ENCODE peak calls at places on chromosomes 3 and 15, in four cellular contexts. One of them, this sample, is unnamed.

GRCh38 chr3:157445897-157446296 is 9.2 kb downstream of the PTX3 start:
- DNase-seq in endothelial cell of umbilical vein: peak
- DNase-seq in WERI-Rb-1: no peak
- DNase-seq in non-pigmented ciliary epithelial cell: no peak
- DNase-seq in this sample: no peak

GRCh38 chr15:31803388-31803884 is 226.9 kb upstream of the CHRNA7 start:
- DNase-seq in endothelial cell of umbilical vein: no peak
- DNase-seq in WERI-Rb-1: no peak
- DNase-seq in non-pigmented ciliary epithelial cell: no peak
- DNase-seq in this sample: no peak

GRCh38 chr3:50971487-50971924 is 296.8 kb downstream of the DOCK3 start:
- DNase-seq in endothelial cell of umbilical vein: peak
- DNase-seq in WERI-Rb-1: peak
- DNase-seq in non-pigmented ciliary epithelial cell: no peak
- DNase-seq in this sample: peak

GRCh38 chr3:68535782-68536181 is 396.6 kb downstream of the TAFA4 start:
- DNase-seq in endothelial cell of umbilical vein: no peak
- DNase-seq in WERI-Rb-1: no peak
- DNase-seq in non-pigmented ciliary epithelial cell: no peak
- DNase-seq in this sample: no peak

GRCh38 chr3:157101470-157101869 is 58.5 kb downstream of the CCNL1 start:
- DNase-seq in endothelial cell of umbilical vein: no peak
- DNase-seq in WERI-Rb-1: no peak
- DNase-seq in non-pigmented ciliary epithelial cell: no peak
- DNase-seq in this sample: no peak

GRCh38 chr3:110491413-110491812 is 580.2 kb upstream of the NECTIN3 start:
- DNase-seq in endothelial cell of umbilical vein: no peak
- DNase-seq in WERI-Rb-1: no peak
- DNase-seq in non-pigmented ciliary epithelial cell: no peak
- DNase-seq in this sample: no peak

GRCh38 chr3:69890094-69890493 is 109.4 kb upstream of the SAMMSON start:
- DNase-seq in endothelial cell of umbilical vein: peak
- DNase-seq in WERI-Rb-1: no peak
- DNase-seq in non-pigmented ciliary epithelial cell: no peak
- DNase-seq in this sample: peak

GRCh38 chr3:123695731-123696640 is 111.1 kb upstream of the HACD2 start:
- DNase-seq in endothelial cell of umbilical vein: peak
- DNase-seq in WERI-Rb-1: no peak
- DNase-seq in non-pigmented ciliary epithelial cell: no peak
- DNase-seq in this sample: no peak

GRCh38 chr3:27451845-27452244 is 32.3 kb downstream of the SLC4A7 start:
- DNase-seq in endothelial cell of umbilical vein: no peak
- DNase-seq in WERI-Rb-1: no peak
- DNase-seq in non-pigmented ciliary epithelial cell: no peak
- DNase-seq in this sample: no peak

GRCh38 chr3:32009101-32009500 is 27.6 kb downstream of the ZNF860 start:
- DNase-seq in endothelial cell of umbilical vein: no peak
- DNase-seq in WERI-Rb-1: no peak
- DNase-seq in non-pigmented ciliary epithelial cell: no peak
- DNase-seq in this sample: no peak

GRCh38 chr3:100710355-100711198 is 1.3 kb downstream of the TFG start:
- DNase-seq in endothelial cell of umbilical vein: peak
- DNase-seq in WERI-Rb-1: peak
- DNase-seq in non-pigmented ciliary epithelial cell: peak
- DNase-seq in this sample: peak

GRCh38 chr3:197224034-197224444 is 74.4 kb downstream of the DLG1 start:
- DNase-seq in endothelial cell of umbilical vein: peak
- DNase-seq in WERI-Rb-1: no peak
- DNase-seq in non-pigmented ciliary epithelial cell: no peak
- DNase-seq in this sample: peak

GRCh38 chr3:55631766-55632331 is 144.7 kb upstream of the WNT5A start:
- DNase-seq in endothelial cell of umbilical vein: no peak
- DNase-seq in WERI-Rb-1: no peak
- DNase-seq in non-pigmented ciliary epithelial cell: no peak
- DNase-seq in this sample: no peak

GRCh38 chr3:191026746-191027145 is 164.3 kb upstream of the GMNC start:
- DNase-seq in endothelial cell of umbilical vein: no peak
- DNase-seq in WERI-Rb-1: no peak
- DNase-seq in non-pigmented ciliary epithelial cell: no peak
- DNase-seq in this sample: no peak

GRCh38 chr15:66084704-66085103 is 168.8 kb downstream of the MEGF11 start:
- DNase-seq in endothelial cell of umbilical vein: no peak
- DNase-seq in WERI-Rb-1: no peak
- DNase-seq in non-pigmented ciliary epithelial cell: no peak
- DNase-seq in this sample: no peak

GRCh38 chr3:15458212-15458780 is 30.9 kb downstream of the EAF1 start:
- DNase-seq in endothelial cell of umbilical vein: no peak
- DNase-seq in WERI-Rb-1: no peak
- DNase-seq in non-pigmented ciliary epithelial cell: no peak
- DNase-seq in this sample: no peak

GRCh38 chr3:48468329-48468731 is 21.8 kb downstream of the ATRIP start:
- DNase-seq in endothelial cell of umbilical vein: no peak
- DNase-seq in WERI-Rb-1: no peak
- DNase-seq in non-pigmented ciliary epithelial cell: no peak
- DNase-seq in this sample: no peak

GRCh38 chr15:29686079-29686425 is 136.2 kb downstream of the TJP1 start:
- DNase-seq in endothelial cell of umbilical vein: no peak
- DNase-seq in WERI-Rb-1: no peak
- DNase-seq in non-pigmented ciliary epithelial cell: no peak
- DNase-seq in this sample: no peak

GRCh38 chr3:31050296-31050695 is 155.8 kb upstream of the GADL1 start:
- DNase-seq in endothelial cell of umbilical vein: no peak
- DNase-seq in WERI-Rb-1: no peak
- DNase-seq in non-pigmented ciliary epithelial cell: no peak
- DNase-seq in this sample: no peak

GRCh38 chr3:122366379-122366749 is 16.7 kb downstream of the MIX23 start:
- DNase-seq in endothelial cell of umbilical vein: no peak
- DNase-seq in WERI-Rb-1: no peak
- DNase-seq in non-pigmented ciliary epithelial cell: no peak
- DNase-seq in this sample: no peak

GRCh38 chr3:188900421-188900941 is 271.3 kb upstream of the TPRG1 start:
- DNase-seq in endothelial cell of umbilical vein: peak
- DNase-seq in WERI-Rb-1: no peak
- DNase-seq in non-pigmented ciliary epithelial cell: peak
- DNase-seq in this sample: peak

GRCh38 chr15:77186518-77187095 is 115.7 kb upstream of the TSPAN3 start:
- DNase-seq in endothelial cell of umbilical vein: peak
- DNase-seq in WERI-Rb-1: no peak
- DNase-seq in non-pigmented ciliary epithelial cell: no peak
- DNase-seq in this sample: no peak

This sample was measured in stromal cell of bone marrow.